ENCODE peak calls at places on chromosome X, in four cellular contexts. R is H9, E is H1, Q is IMR-90. C is an unnamed sample.
A peak's percentile ranks its signal among the peaks of the same experiment; 100 is the strongest.

GRCh38 chrX:110671068-110671803 is 124.4 kb downstream of the CHRDL1 start:
- DNase-seq in Q (no peak), E (no peak), R (no peak), C (peak; percentile 16)

GRCh38 chrX:9258346-9259104 is 206.3 kb upstream of the TBL1X start:
- DNase-seq in R (no peak), Q (no peak), E (no peak), C (no peak)

GRCh38 chrX:41445171-41445570 is 2.0 kb upstream of the NYX start:
- DNase-seq in E (no peak), R (no peak), Q (no peak), C (no peak)

GRCh38 chrX:22247169-22247568 is 25.5 kb upstream of the CBLL2 start:
- DNase-seq in R (no peak), E (no peak), Q (peak; percentile 41), C (no peak)

GRCh38 chrX:20284992-20285391 is 18.3 kb upstream of the RPS6KA3 start:
- DNase-seq in E (no peak), R (no peak), Q (no peak), C (no peak)

GRCh38 chrX:13824746-13825145 is 7.9 kb upstream of the GPM6B start:
- DNase-seq in Q (no peak), E (no peak), R (no peak), C (no peak)

GRCh38 chrX:134172588-134173259 is 64.3 kb upstream of the CCDC160 start:
- DNase-seq in Q (no peak), R (no peak), E (no peak), C (peak; percentile 24)

GRCh38 chrX:152915541-152916241 is 17.8 kb downstream of the ZNF185 start:
- DNase-seq in Q (peak; percentile 79), E (peak; percentile 65), R (peak; percentile 62), C (peak; percentile 67)

GRCh38 chrX:8879750-8880149 is 78.6 kb upstream of the FAM9A start:
- DNase-seq in Q (peak; percentile 3), R (peak; percentile 48), E (peak; percentile 79), C (peak; percentile 30)

GRCh38 chrX:1433646-1434357 is 18.9 kb downstream of the ASMTL start:
- DNase-seq in E (no peak), Q (no peak), R (no peak), C (no peak)

GRCh38 chrX:150146271-150146888 is 208.1 kb upstream of the EOLA2 start:
- DNase-seq in Q (no peak), R (no peak), E (no peak), C (peak; percentile 21)

GRCh38 chrX:99795495-99795894 is 614.6 kb downstream of the PCDH19 start:
- DNase-seq in E (no peak), R (no peak), Q (no peak), C (no peak)

GRCh38 chrX:80879143-80879542 is 69.5 kb upstream of the BRWD3 start:
- DNase-seq in Q (no peak), E (no peak), R (no peak), C (no peak)

GRCh38 chrX:150372280-150372679 is 9.2 kb downstream of the MAMLD1 start:
- DNase-seq in Q (no peak), E (no peak), R (no peak), C (no peak)

GRCh38 chrX:77917294-77917933 is 6.9 kb downstream of the ATP7A start:
- DNase-seq in Q (no peak), R (no peak), E (no peak), C (no peak)

GRCh38 chrX:54043696-54044125 is 562 bp downstream of the PHF8 start:
- DNase-seq in E (peak; percentile 64), R (peak; percentile 57), Q (peak; percentile 10), C (no peak)

GRCh38 chrX:9729161-9729885 is 36.3 kb downstream of the GPR143 start:
- DNase-seq in R (no peak), Q (no peak), E (no peak), C (no peak)

GRCh38 chrX:38192007-38192625 is 28.6 kb downstream of the SRPX start:
- DNase-seq in Q (peak; percentile 25), R (peak; percentile 31), E (peak; percentile 45), C (peak; percentile 16)

GRCh38 chrX:45719751-45720501 is 519.2 kb upstream of the DIPK2B start:
- DNase-seq in E (no peak), R (no peak), Q (no peak), C (no peak)

GRCh38 chrX:103779156-103779555 is 2.5 kb downstream of the PLP1 start:
- DNase-seq in R (peak; percentile 8), Q (no peak), E (no peak), C (no peak)

GRCh38 chrX:52341493-52341892 is 27.3 kb upstream of the XAGE2 start:
- DNase-seq in Q (no peak), R (no peak), E (no peak), C (no peak)

GRCh38 chrX:10174810-10175209 is 18.0 kb downstream of the CLCN4 start:
- DNase-seq in Q (peak; percentile 38), E (no peak), R (no peak), C (no peak)

GRCh38 chrX:70030242-70030823 is 19.4 kb downstream of the AWAT2 start:
- DNase-seq in E (peak; percentile 60), R (peak; percentile 56), Q (peak; percentile 49), C (peak; percentile 74)

GRCh38 chrX:104684077-104684476 is 118.1 kb downstream of the IL1RAPL2 start:
- DNase-seq in E (no peak), R (no peak), Q (no peak), C (no peak)

GRCh38 chrX:32293962-32294708 is 917.2 kb downstream of the DMD start:
- DNase-seq in Q (no peak), E (no peak), R (no peak), C (no peak)

GRCh38 chrX:13646154-13646549 is 6.8 kb upstream of the TCEANC start:
- DNase-seq in Q (peak; percentile 65), E (peak; percentile 58), R (peak; percentile 65), C (peak; percentile 72)

GRCh38 chrX:150692296-150692695 is 900 bp upstream of the MTMR1 start:
- DNase-seq in E (no peak), R (no peak), Q (no peak), C (no peak)

GRCh38 chrX:42241421-42241820 is 318.1 kb upstream of the CASK start:
- DNase-seq in E (no peak), Q (no peak), R (peak; percentile 39), C (peak; percentile 14)

GRCh38 chrX:18664947-18665346 is 7.0 kb downstream of the RS1 start:
- DNase-seq in R (peak; percentile 59), Q (no peak), E (no peak), C (peak; percentile 35)

GRCh38 chrX:154458116-154458953 is at the start of gene PLXNA3:
- DNase-seq in R (no peak), Q (no peak), E (peak; percentile 62), C (peak; percentile 29)

GRCh38 chrX:386239-386767 is 404 bp downstream of the PPP2R3B start:
- DNase-seq in E (no peak), R (no peak), Q (no peak), C (no peak)

GRCh38 chrX:15973941-15974340 is 119.3 kb upstream of the AP1S2 start:
- DNase-seq in E (no peak), Q (no peak), R (no peak), C (no peak)
- H3K56ac ChIP-seq in E (no peak overlapping the region), Q (no peak overlapping the region), R (no peak overlapping the region), C (no peak overlapping the region)

GRCh38 chrX:140432328-140433025 is 72.4 kb downstream of the SOX3 start:
- DNase-seq in R (no peak), Q (no peak), E (no peak), C (no peak)
- H2BK15ac ChIP-seq in R (no peak overlapping the region), Q (no peak overlapping the region), E (no peak overlapping the region), C (no peak overlapping the region)

GRCh38 chrX:107576392-107576791 is 51.9 kb upstream of the PRPS1 start:
- DNase-seq in R (no peak), E (no peak), Q (no peak), C (no peak)

GRCh38 chrX:107576841-107577240 is 51.5 kb upstream of the PRPS1 start:
- DNase-seq in E (no peak), Q (no peak), R (no peak), C (no peak)

GRCh38 chrX:107579956-107580355 is 48.4 kb upstream of the PRPS1 start:
- DNase-seq in E (no peak), R (no peak), Q (peak; percentile 90), C (no peak)

GRCh38 chrX:107577933-107578332 is 50.4 kb upstream of the PRPS1 start:
- DNase-seq in E (no peak), Q (no peak), R (no peak), C (no peak)

GRCh38 chrX:107581923-107582322 is 46.4 kb upstream of the PRPS1 start:
- DNase-seq in E (no peak), R (no peak), Q (no peak), C (no peak)
- H3K56ac ChIP-seq in E (no peak overlapping the region), R (no peak overlapping the region), Q (no peak overlapping the region), C (no peak overlapping the region)

GRCh38 chrX:40174594-40175415 is 77.0 kb upstream of the BCOR start:
- DNase-seq in E (peak; percentile 57), R (peak; percentile 75), Q (no peak), C (peak; percentile 69)

GRCh38 chrX:40176979-40177430 is 79.2 kb upstream of the BCOR start:
- DNase-seq in E (peak; percentile 44), Q (no peak), R (peak; percentile 52), C (peak; percentile 44)

GRCh38 chrX:40176256-40176978 is 78.7 kb upstream of the BCOR start:
- DNase-seq in E (peak; percentile 56), R (peak; percentile 56), Q (no peak), C (peak; percentile 21)

GRCh38 chrX:40173662-40174593 is 76.2 kb upstream of the BCOR start:
- DNase-seq in Q (no peak), R (peak; percentile 68), E (peak; percentile 50), C (peak; percentile 40)

DNA sequence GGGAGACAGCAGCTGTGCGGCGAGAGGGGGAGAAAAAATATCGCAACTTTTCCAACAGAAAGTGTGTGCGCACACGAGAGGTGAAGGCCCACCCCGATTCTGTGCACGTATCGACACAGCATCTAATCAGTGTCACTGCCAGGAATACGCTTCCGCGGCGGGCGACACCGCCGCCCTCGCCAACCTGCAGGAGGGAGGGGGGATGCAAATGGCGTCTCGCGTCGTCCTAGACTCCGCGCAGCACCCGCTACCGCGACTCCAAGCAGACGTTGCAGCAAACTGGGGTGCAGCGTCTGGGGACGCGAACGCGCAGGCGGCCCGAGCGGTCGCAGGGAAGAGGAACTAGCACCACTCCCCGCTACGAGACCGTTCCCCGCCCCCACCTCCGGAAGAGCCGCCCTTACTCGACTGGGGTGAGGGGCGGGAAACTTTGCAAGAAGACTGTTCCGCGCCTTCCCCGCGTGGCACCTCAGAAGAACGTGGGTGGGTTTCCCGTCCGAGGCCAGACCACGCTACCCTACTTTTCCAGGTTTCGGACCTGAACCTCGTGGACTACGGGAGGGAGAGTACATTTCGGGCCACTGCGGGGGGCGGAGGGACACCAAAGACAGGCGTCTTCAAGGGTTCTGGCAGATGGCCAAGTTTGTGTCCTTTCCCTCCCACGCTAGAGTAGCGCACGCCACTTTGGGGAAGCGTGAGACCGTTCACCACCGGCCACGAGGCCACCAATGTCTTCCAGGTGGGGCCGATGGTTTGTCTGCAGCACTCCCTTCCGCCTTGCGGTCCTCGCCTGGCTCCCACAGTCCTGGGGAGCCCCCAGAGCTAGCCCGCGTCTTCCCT is 77.9 kb upstream of the BCOR start:
- DNase-seq in Q (no peak), E (peak; percentile 56), R (peak; percentile 69), C (peak; percentile 71)
- H2BK15ac ChIP-seq in Q (no peak overlapping the region), E (no peak overlapping the region), R (no peak overlapping the region), C (no peak overlapping the region)

GRCh38 chrX:24082446-24082845 is 27.7 kb downstream of the EIF2S3 start:
- DNase-seq in R (no peak), E (no peak), Q (no peak), C (no peak)
- H3K56ac ChIP-seq in R (no peak overlapping the region), E (no peak overlapping the region), Q (no peak overlapping the region), C (no peak overlapping the region)

C was measured in mesendoderm.